ENCODE peak calls at places on chromosomes 16 and 17, in six cellular contexts. C is T-helper 9 cell; P is activated T-cell treated with anti-CD3 and anti-CD28 coated beads, Interleukin-2, amount 50 U/mL, for 24 hours; Z is dermis microvascular lymphatic vessel endothelial cell; J is ascending aorta; G is anterior cingulate cortex. R is an unnamed sample.

GRCh38 chr17:266219-266618 is 84.8 kb upstream of the DOC2B start:
- DNase-seq in Z (no peak), P (peak; percentile 11), G (no peak), J (peak; percentile 12), C (no peak), R (no peak)

GRCh38 chr16:55835578-55835977 is 2.7 kb upstream of the CES1 start:
- DNase-seq in C (no peak), G (no peak), P (no peak), Z (no peak), J (peak; percentile 66), R (no peak)

GRCh38 chr16:12661656-12662172 is 142.0 kb downstream of the CPPED1 start:
- DNase-seq in Z (peak; percentile 64), P (no peak), J (no peak), C (no peak), G (no peak), R (peak; percentile 65)

GRCh38 chr16:72415379-72415778 is 243.4 kb upstream of the PMFBP1 start:
- DNase-seq in C (no peak), G (no peak), P (no peak), J (no peak), Z (no peak), R (no peak)

GRCh38 chr17:57655564-57655963 is 89.5 kb downstream of the CCDC182 start:
- DNase-seq in Z (no peak), G (no peak), P (no peak), C (no peak), J (no peak), R (no peak)

GRCh38 chr16:68234188-68235104 is 1.5 kb downstream of the ESRP2 start:
- DNase-seq in G (no peak), Z (no peak), P (no peak), C (no peak), J (peak; percentile 66), R (no peak)

GRCh38 chr16:73064227-73064995 is 16.5 kb upstream of the ZFHX3 start:
- DNase-seq in P (no peak), C (no peak), J (peak; percentile 85), G (no peak), Z (peak; percentile 57), R (peak; percentile 62)

GRCh38 chr16:25419681-25420080 is 162.0 kb upstream of the ZKSCAN2 start:
- DNase-seq in G (no peak), C (no peak), J (no peak), Z (no peak), P (no peak), R (no peak)

GRCh38 chr16:70804153-70804728 is 3.3 kb upstream of the VAC14 start:
- DNase-seq in J (no peak), Z (peak; percentile 76), P (no peak), C (no peak), G (no peak), R (peak; percentile 34)

GRCh38 chr17:35892091-35892637 is 12.0 kb upstream of the CCL5 start:
- DNase-seq in J (no peak), P (peak; percentile 71), G (no peak), Z (peak; percentile 30), C (peak; percentile 36), R (no peak)

GRCh38 chr16:31695667-31696066 is 168.0 kb downstream of the AHSP start:
- DNase-seq in Z (no peak), J (no peak), G (no peak), C (no peak), P (no peak), R (no peak)

GRCh38 chr16:30740364-30741251 is 7.6 kb upstream of the PHKG2 start:
- DNase-seq in C (no peak), J (peak; percentile 88), P (no peak), G (no peak), Z (peak; percentile 23), R (peak; percentile 19)

GRCh38 chr16:23679274-23679985 is 741 bp downstream of the PLK1 start:
- DNase-seq in J (no peak), G (no peak), C (no peak), P (no peak), Z (peak; percentile 64), R (peak; percentile 48)

GRCh38 chr16:87324411-87325275 is 7.5 kb upstream of the C16orf95 start:
- DNase-seq in C (peak; percentile 27), G (peak; percentile 18), Z (peak; percentile 48), J (peak; percentile 63), P (peak; percentile 58), R (peak; percentile 28)

R was measured in endothelial cell of umbilical vein.